ENCODE peak calls at places on chromosomes 4 and X, in eight cellular contexts. N is activated CD8-positive, alpha-beta memory T cell treated with anti-CD3 and anti-CD28 coated beads for 4 hours; F is natural killer cell; J is heart left ventricle; W is ELR; B is RPMI8226; V is putamen; C is globus pallidus. H is an unnamed sample.

GRCh38 chrX:119758682-119759332 is 419 bp downstream of the SOWAHD start:
- DNase-seq in N (no peak), F (peak), J (peak), W (peak), B (peak), V (no peak), C (no peak), H (no peak)

GRCh38 chr4:76326515-76326914 is 20.0 kb downstream of the STBD1 start:
- DNase-seq in N (no peak), F (no peak), J (no peak), W (no peak), B (no peak), V (no peak), C (no peak), H (no peak)

GRCh38 chr4:65669008-65669971 is 999 bp downstream of the EPHA5 start:
- DNase-seq in N (no peak), F (no peak), J (peak), W (peak), B (no peak), V (no peak), C (no peak), H (peak)

GRCh38 chrX:130413415-130413814 is 11.6 kb downstream of the RBMX2 start:
- DNase-seq in N (no peak), F (no peak), J (no peak), W (no peak), B (no peak), V (no peak), C (no peak), H (peak)

GRCh38 chr4:6909970-6910339 is 329 bp downstream of the TBC1D14 start:
- DNase-seq in N (no peak), F (no peak), J (peak), W (peak), B (peak), V (no peak), C (no peak), H (no peak)

GRCh38 chrX:107449490-107450175 is at the start of gene FRMPD3:
- DNase-seq in N (no peak), F (no peak), J (no peak), W (peak), B (peak), V (no peak), C (no peak), H (no peak)

GRCh38 chr4:103307479-103308042 is 109.4 kb upstream of the CENPE start:
- DNase-seq in N (no peak), F (no peak), J (no peak), W (no peak), B (no peak), V (no peak), C (peak), H (no peak)

GRCh38 chr4:139167774-139168444 is 9.1 kb downstream of the ELF2 start:
- DNase-seq in N (no peak), F (no peak), J (no peak), W (peak), B (no peak), V (no peak), C (no peak), H (peak)

GRCh38 chr4:1855334-1856070 is 454 bp downstream of the LETM1 start:
- DNase-seq in N (no peak), F (peak), J (peak), W (peak), B (peak), V (no peak), C (no peak), H (no peak)

GRCh38 chr4:98745372-98745771 is 87.0 kb upstream of the TSPAN5 start:
- DNase-seq in N (no peak), F (no peak), J (no peak), W (peak), B (no peak), V (no peak), C (no peak), H (peak)

GRCh38 chr4:7725951-7726350 is 213.7 kb downstream of the AFAP1 start:
- DNase-seq in N (no peak), F (no peak), J (no peak), W (peak), B (no peak), V (no peak), C (peak), H (no peak)

GRCh38 chrX:30246769-30247489 is at the start of gene MAGEB1:
- DNase-seq in N (no peak), F (no peak), J (no peak), W (no peak), B (no peak), V (no peak), C (no peak), H (no peak)

H was measured in fibroblast of the aortic adventitia.